ENCODE peak calls at places on chromosomes 1 and 21, in six cellular contexts. A is endothelial cell; V is B cell; Y is body of pancreas; P is CD4-positive, alpha-beta T cell; R is MM.1S. M is an unnamed sample.

GRCh38 chr1:17531682-17532487 is 7.6 kb upstream of the ARHGEF10L start:
- DNase-seq in R (no peak), A (no peak), P (no peak), V (no peak), Y (peak), M (no peak)

GRCh38 chr1:22870201-22870871 is 102.3 kb downstream of the LACTBL1 start:
- DNase-seq in P (no peak), A (no peak), R (no peak), V (no peak), Y (peak), M (no peak)

GRCh38 chr1:34500451-34500850 is 254.4 kb upstream of the GJB5 start:
- DNase-seq in R (peak), V (no peak), A (peak), P (no peak), Y (no peak), M (no peak)

GRCh38 chr21:25831300-25831699 is 96.5 kb downstream of the GABPA start:
- DNase-seq in P (no peak), V (no peak), A (no peak), R (no peak), Y (no peak), M (no peak)

GRCh38 chr21:45054927-45055612 is 19.3 kb upstream of the ADARB1 start:
- DNase-seq in V (no peak), A (no peak), P (no peak), Y (no peak), R (peak), M (no peak)

GRCh38 chr1:83791821-83792437 is 207.0 kb downstream of the TTLL7 start:
- DNase-seq in R (no peak), V (no peak), A (no peak), Y (no peak), P (no peak), M (peak)

GRCh38 chr1:30353637-30354036 is 369.7 kb downstream of the MATN1 start:
- DNase-seq in Y (no peak), A (no peak), V (no peak), P (no peak), R (no peak), M (no peak)

GRCh38 chr1:74830736-74831135 is 97.8 kb downstream of the TYW3 start:
- DNase-seq in R (no peak), Y (no peak), A (no peak), P (no peak), V (no peak), M (no peak)

GRCh38 chr1:167695150-167695549 is 26.6 kb upstream of the MPZL1 start:
- DNase-seq in R (no peak), P (no peak), Y (no peak), A (no peak), V (no peak), M (no peak)

GRCh38 chr1:62175568-62176179 is 19.0 kb upstream of the L1TD1 start:
- DNase-seq in A (peak), V (no peak), R (peak), P (peak), Y (peak), M (peak)

GRCh38 chr1:212678456-212679410 is 20.9 kb downstream of the BATF3 start:
- DNase-seq in Y (no peak), A (no peak), R (no peak), P (no peak), V (no peak), M (no peak)

GRCh38 chr1:204684551-204685235 is 845 bp downstream of the LRRN2 start:
- DNase-seq in P (no peak), A (peak), V (peak), R (no peak), Y (peak), M (no peak)

GRCh38 chr1:247456914-247457638 is 828 bp downstream of the OR2B11 start:
- DNase-seq in Y (no peak), P (no peak), A (no peak), R (no peak), V (no peak), M (no peak)

GRCh38 chr1:157490337-157491165 is 61.8 kb downstream of the FCRL5 start:
- DNase-seq in Y (peak), V (no peak), P (peak), A (peak), R (peak), M (peak)

GRCh38 chr1:193971595-193971994 is 785.2 kb upstream of the B3GALT2 start:
- DNase-seq in P (no peak), Y (no peak), R (no peak), V (no peak), A (no peak), M (no peak)

GRCh38 chr1:160768295-160768657 is 27.7 kb upstream of the LY9 start:
- DNase-seq in Y (no peak), R (peak), V (peak), P (peak), A (peak), M (no peak)

GRCh38 chr1:41613646-41614592 is 129.4 kb upstream of the EDN2 start:
- DNase-seq in V (no peak), P (no peak), A (no peak), R (no peak), Y (no peak), M (peak)

GRCh38 chr1:208557695-208558094 is 313.5 kb upstream of the PLXNA2 start:
- DNase-seq in A (no peak), P (no peak), Y (no peak), R (no peak), V (no peak), M (no peak)

GRCh38 chr1:16125088-16125470 is 30.8 kb downstream of the EPHA2 start:
- DNase-seq in Y (peak), V (no peak), A (no peak), R (no peak), P (no peak), M (no peak)

GRCh38 chr1:150186789-150187559 is 37.3 kb downstream of the PLEKHO1 start:
- DNase-seq in P (no peak), A (no peak), Y (no peak), R (peak), V (peak), M (no peak)

GRCh38 chr1:55981015-55981635 is 598.2 kb downstream of the PLPP3 start:
- DNase-seq in V (no peak), P (no peak), R (no peak), A (no peak), Y (no peak), M (no peak)

GRCh38 chr1:18475234-18475633 is 5.5 kb upstream of the KLHDC7A start:
- DNase-seq in Y (no peak), V (no peak), A (no peak), P (no peak), R (no peak), M (no peak)

GRCh38 chr1:23743287-23744052 is at the start of gene ELOA:
- DNase-seq in R (peak), V (peak), Y (peak), A (peak), P (peak), M (no peak)

GRCh38 chr1:111214884-111215283 is 12.6 kb upstream of the CHI3L2 start:
- DNase-seq in Y (no peak), R (peak), A (no peak), P (peak), V (no peak), M (no peak)

GRCh38 chr1:89721351-89721750 is 88.4 kb downstream of the LRRC8C start:
- DNase-seq in Y (no peak), P (no peak), A (no peak), V (no peak), R (peak), M (no peak)

GRCh38 chr21:15731243-15731613 is 1.4 kb downstream of the USP25 start:
- DNase-seq in Y (no peak), P (no peak), R (no peak), V (no peak), A (no peak), M (no peak)

GRCh38 chr1:24695202-24695974 is 49.9 kb upstream of the CLIC4 start:
- DNase-seq in A (no peak), Y (no peak), V (no peak), P (no peak), R (no peak), M (no peak)

GRCh38 chr1:39158330-39159086 is 46.0 kb upstream of the MACF1 start:
- DNase-seq in Y (peak), A (no peak), P (no peak), V (no peak), R (no peak), M (no peak)

GRCh38 chr1:40197656-40198055 is 36.5 kb downstream of the RLF start:
- DNase-seq in Y (no peak), A (no peak), P (no peak), R (no peak), V (no peak), M (no peak)

GRCh38 chr1:161781995-161782394 is 15.9 kb downstream of the ATF6 start:
- DNase-seq in Y (no peak), R (no peak), P (no peak), V (no peak), A (no peak), M (no peak)

GRCh38 chr1:46489638-46490602 is at the start of gene DMBX1:
- DNase-seq in A (peak), Y (peak), R (peak), V (peak), P (no peak), M (no peak)

GRCh38 chr1:222127526-222128152 is 385.8 kb upstream of the DUSP10 start:
- DNase-seq in Y (no peak), V (no peak), P (no peak), R (no peak), A (no peak), M (no peak)

GRCh38 chr1:25487628-25488027 is 55.8 kb upstream of the LDLRAP1 start:
- DNase-seq in Y (no peak), A (peak), R (no peak), P (peak), V (no peak), M (no peak)

GRCh38 chr1:92877792-92878191 is 46.0 kb downstream of the RPL5 start:
- DNase-seq in R (peak), P (no peak), Y (no peak), A (no peak), V (no peak), M (peak)

GRCh38 chr21:42319851-42320602 is 4.8 kb upstream of the TFF3 start:
- DNase-seq in R (no peak), A (no peak), P (no peak), Y (no peak), V (no peak), M (no peak)

GRCh38 chr1:210883821-210884220 is 250.1 kb downstream of the KCNH1 start:
- DNase-seq in V (no peak), P (no peak), Y (no peak), A (no peak), R (no peak), M (no peak)

GRCh38 chr1:227541796-227542152 is 21.6 kb upstream of the ZNF678 start:
- DNase-seq in P (no peak), R (no peak), A (peak), Y (no peak), V (peak), M (no peak)

GRCh38 chr1:194862129-194862528 is 1675.7 kb upstream of the B3GALT2 start:
- DNase-seq in V (no peak), P (no peak), A (no peak), Y (no peak), R (no peak), M (no peak)

GRCh38 chr1:30751830-30752650 is 5.5 kb downstream of the LAPTM5 start:
- DNase-seq in Y (no peak), V (no peak), A (no peak), P (no peak), R (no peak), M (no peak)

DNA sequence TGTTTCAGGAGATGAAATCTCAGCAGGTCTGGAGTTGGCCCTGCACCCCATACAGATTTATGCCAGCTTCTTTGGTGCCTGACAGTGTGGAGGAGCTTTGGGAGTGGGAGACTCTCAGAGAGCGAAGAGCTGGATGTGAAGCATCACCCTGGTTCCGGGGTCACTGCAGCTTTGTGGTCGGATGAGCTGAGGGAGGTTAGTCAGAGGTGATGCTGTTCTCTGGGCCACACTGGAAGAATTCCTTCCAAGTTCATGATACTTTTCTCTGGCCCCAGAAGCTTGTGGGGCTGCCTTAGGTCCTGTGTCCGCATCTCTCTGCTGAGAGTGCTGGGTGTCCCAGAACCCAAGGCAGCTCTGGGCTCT is 467.8 kb downstream of the CAMTA1 start:
- DNase-seq in Y (no peak), R (no peak), V (no peak), P (no peak), A (no peak), M (no peak)
- TF ChIP-seq CTCF in Y (no peak), R (no peak), V (no peak), P (no peak), A (no peak), M (no peak)

GRCh38 chr21:32349333-32349944 is 43.4 kb downstream of the URB1 start:
- DNase-seq in A (no peak), V (no peak), Y (no peak), P (no peak), R (no peak), M (no peak)
- TF ChIP-seq CTCF in A (no peak), V (no peak), Y (no peak), P (no peak), R (no peak), M (no peak)

GRCh38 chr1:234730542-234731370 is 120.8 kb upstream of the IRF2BP2 start:
- DNase-seq in R (no peak), Y (no peak), A (no peak), P (no peak), V (peak), M (no peak)
- TF ChIP-seq CTCF in R (no peak), Y (no peak), A (no peak), P (no peak), V (peak), M (no peak)

GRCh38 chr1:921011-921837 is 2.5 kb upstream of the SAMD11 start:
- DNase-seq in Y (peak), A (peak), R (peak), P (no peak), V (peak), M (peak)
- TF ChIP-seq CTCF in Y (peak), A (no peak), R (peak), P (no peak), V (peak), M (peak)

DNA sequence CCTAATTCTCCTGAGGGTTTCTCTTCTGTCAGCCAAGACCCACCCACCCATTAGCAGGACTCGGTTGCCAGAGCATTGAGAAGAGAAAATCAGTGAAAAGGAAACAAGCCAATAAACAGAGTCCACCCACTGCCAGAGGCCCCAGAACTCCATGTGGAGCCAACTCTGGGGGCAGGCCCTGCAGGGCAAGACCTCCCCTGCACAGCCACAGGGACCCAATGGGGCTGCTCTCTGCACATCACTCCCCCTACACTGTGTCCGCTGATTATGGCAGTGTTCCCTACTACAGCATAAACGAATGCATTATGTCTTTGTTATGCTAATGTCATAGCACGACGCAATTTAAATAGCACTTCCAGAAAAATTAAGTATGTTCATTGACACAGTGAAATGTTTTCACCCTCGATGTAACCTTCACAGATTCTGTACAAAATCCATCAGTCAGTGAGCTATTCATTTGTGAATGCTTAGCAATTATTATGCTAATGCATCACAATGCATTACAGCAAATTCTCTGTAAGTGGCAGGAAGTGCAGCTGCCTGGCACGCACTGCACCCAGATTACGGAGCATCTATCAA is 56.5 kb downstream of the GRIK3 start:
- DNase-seq in Y (no peak), A (no peak), V (no peak), R (no peak), P (no peak), M (no peak)
- TF ChIP-seq CTCF in Y (no peak), A (no peak), V (no peak), R (no peak), P (no peak), M (no peak)

DNA sequence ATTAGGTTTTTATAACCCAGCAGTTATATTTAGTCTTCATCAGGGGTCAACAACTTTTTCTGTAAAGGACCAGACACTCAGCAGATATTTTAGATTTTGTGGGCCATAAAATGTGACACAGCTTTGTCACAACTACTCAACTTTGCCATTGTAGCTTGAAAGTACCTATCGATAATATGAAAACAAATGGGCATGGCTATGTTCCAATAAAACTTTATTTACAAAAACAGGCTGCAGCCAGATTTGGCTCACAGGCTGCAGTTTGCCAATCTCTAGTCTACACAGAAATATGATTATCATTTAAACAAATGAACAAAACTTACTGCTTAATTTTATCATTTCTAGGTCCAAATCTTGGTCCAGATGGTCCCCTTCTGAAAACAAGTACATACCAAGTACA is 23.0 kb downstream of the VAMP4 start:
- DNase-seq in P (no peak), R (no peak), Y (no peak), A (no peak), V (no peak), M (no peak)
- TF ChIP-seq CTCF in P (no peak), R (no peak), Y (no peak), A (no peak), V (no peak), M (no peak)

GRCh38 chr1:2609271-2610035 is 22.9 kb downstream of the PRXL2B start:
- DNase-seq in A (no peak), Y (no peak), P (no peak), R (no peak), V (no peak), M (no peak)
- TF ChIP-seq CTCF in A (no peak), Y (no peak), P (no peak), R (no peak), V (no peak), M (no peak)

DNA sequence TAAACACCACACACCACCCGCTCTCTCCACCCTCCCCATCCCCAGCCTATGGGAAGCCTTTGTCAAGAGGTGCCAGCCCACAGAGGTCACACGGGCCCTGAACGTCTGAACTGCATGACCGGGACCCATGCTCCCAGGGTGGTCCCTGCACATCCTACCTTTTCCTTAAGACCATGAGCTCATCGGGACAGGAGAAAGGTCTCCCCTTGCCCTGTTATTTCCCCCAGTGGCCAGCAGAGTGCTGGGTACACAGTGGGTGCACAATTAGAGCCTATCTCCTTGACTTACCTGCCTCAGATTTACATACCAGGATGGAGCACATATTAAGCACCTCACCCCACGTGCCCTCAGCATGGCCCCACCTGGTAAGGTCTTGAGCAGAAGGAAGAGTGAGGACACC is 30.9 kb downstream of the ACTA1 start:
- DNase-seq in R (no peak), P (no peak), A (no peak), Y (no peak), V (no peak), M (no peak)
- TF ChIP-seq CTCF in R (no peak), P (no peak), A (no peak), Y (no peak), V (no peak), M (no peak)